ENCODE peak calls at places on chromosomes 16 and 17, in seven cellular contexts. Z is M059J, C is prostate gland, P is right cardiac atrium, E is HT-29, Q is foreskin fibroblast, D is NCI-H1105. O is an unnamed sample.
A peak's percentile ranks its signal among the peaks of the same experiment; 100 is the strongest.

GRCh38 chr17:40722146-40722720 is 18.7 kb upstream of the KRT24 start:
- DNase-seq in Z (peak; percentile 8), C (no peak), P (no peak), E (no peak), Q (no peak), D (no peak), O (no peak)

GRCh38 chr16:88719267-88719932 is 13.1 kb downstream of the CTU2 start:
- DNase-seq in Z (no peak), C (no peak), P (peak; percentile 82), E (no peak), Q (no peak), D (no peak), O (no peak)

GRCh38 chr16:67327774-67328173 is 1.2 kb downstream of the LRRC36 start:
- DNase-seq in Z (no peak), C (no peak), P (no peak), E (no peak), Q (no peak), D (no peak), O (no peak)

GRCh38 chr16:71383054-71383773 is 24.7 kb downstream of the CALB2 start:
- DNase-seq in Z (peak; percentile 48), C (no peak), P (no peak), E (no peak), Q (peak; percentile 6), D (no peak), O (peak; percentile 48)

GRCh38 chr16:21265104-21265825 is 12.8 kb downstream of the CRYM start:
- DNase-seq in Z (no peak), C (no peak), P (no peak), E (no peak), Q (peak; percentile 31), D (no peak), O (no peak)

GRCh38 chr16:17104654-17105053 is 366.1 kb downstream of the XYLT1 start:
- DNase-seq in Z (no peak), C (no peak), P (no peak), E (no peak), Q (no peak), D (no peak), O (no peak)

GRCh38 chr17:55769625-55770000 is 18.8 kb downstream of the PCTP start:
- DNase-seq in Z (peak; percentile 81), C (no peak), P (no peak), E (no peak), Q (peak; percentile 96), D (no peak), O (no peak)

GRCh38 chr16:8655184-8655717 is 19.2 kb upstream of the ABAT start:
- DNase-seq in Z (peak; percentile 42), C (no peak), P (no peak), E (peak; percentile 42), Q (peak; percentile 43), D (peak; percentile 12), O (peak; percentile 69)

GRCh38 chr17:32944248-32945020 is 16.5 kb downstream of the TMEM98 start:
- DNase-seq in Z (no peak), C (no peak), P (no peak), E (no peak), Q (no peak), D (no peak), O (no peak)

GRCh38 chr16:87033021-87033471 is 284.1 kb downstream of the C16orf95 start:
- DNase-seq in Z (no peak), C (no peak), P (no peak), E (no peak), Q (no peak), D (no peak), O (no peak)

GRCh38 chr16:3716831-3717234 is 491 bp downstream of the TRAP1 start:
- DNase-seq in Z (peak; percentile 29), C (no peak), P (no peak), E (peak; percentile 43), Q (peak; percentile 41), D (no peak), O (peak; percentile 22)

GRCh38 chr16:22206847-22207714 is 1.0 kb downstream of the EEF2K start:
- DNase-seq in Z (peak; percentile 69), C (peak; percentile 87), P (peak; percentile 94), E (peak; percentile 53), Q (peak; percentile 80), D (peak; percentile 8), O (no peak)

GRCh38 chr17:2723997-2724782 is 12.6 kb upstream of the CLUH start:
- DNase-seq in Z (no peak), C (no peak), P (peak; percentile 81), E (peak; percentile 57), Q (peak; percentile 30), D (no peak), O (no peak)

GRCh38 chr17:30858556-30859250 is 26.9 kb downstream of the ATAD5 start:
- DNase-seq in Z (peak; percentile 48), C (no peak), P (no peak), E (no peak), Q (no peak), D (no peak), O (no peak)

GRCh38 chr17:52938623-52939230 is 780.2 kb upstream of the CA10 start:
- DNase-seq in Z (no peak), C (no peak), P (no peak), E (no peak), Q (no peak), D (no peak), O (no peak)

GRCh38 chr17:40325156-40326013 is 16.4 kb downstream of the RARA start:
- DNase-seq in Z (no peak), C (no peak), P (peak; percentile 53), E (no peak), Q (peak; percentile 3), D (no peak), O (no peak)

O was measured in SK-MEL-5.